ENCODE peak calls at places on chromosomes 4 and X, in six cellular contexts. M, C, D, W, A and V are unnamed samples.

GRCh38 chrX:129679856-129680255 is 25.1 kb upstream of the APLN start:
- DNase-seq in M (peak), C (no peak), D (no peak), W (no peak), A (no peak), V (no peak)

GRCh38 chr4:188341428-188341827 is 202.2 kb downstream of the TRIML1 start:
- DNase-seq in M (no peak), C (no peak), D (no peak), W (no peak), A (no peak), V (no peak)

GRCh38 chrX:65706041-65706828 is 38.8 kb downstream of the MSN start:
- DNase-seq in M (peak), C (peak), D (peak), W (peak), A (peak), V (peak)

GRCh38 chr4:112704991-112705845 is 68.3 kb downstream of the LARP7 start:
- DNase-seq in M (peak), C (peak), D (peak), W (peak), A (no peak), V (peak)

GRCh38 chrX:40471965-40472648 is 108.7 kb upstream of the ATP6AP2 start:
- DNase-seq in M (peak), C (peak), D (peak), W (peak), A (no peak), V (peak)

GRCh38 chr4:122665148-122665547 is 44.3 kb upstream of the IL21 start:
- DNase-seq in M (no peak), C (peak), D (no peak), W (peak), A (no peak), V (no peak)

GRCh38 chr4:18439306-18439705 is 417.8 kb upstream of the LCORL start:
- DNase-seq in M (no peak), C (no peak), D (no peak), W (no peak), A (no peak), V (no peak)

GRCh38 chr4:23455482-23455881 is 434.4 kb downstream of the PPARGC1A start:
- DNase-seq in M (no peak), C (no peak), D (no peak), W (peak), A (no peak), V (no peak)

GRCh38 chrX:103211012-103211715 is 3.7 kb upstream of the BEX4 start:
- DNase-seq in M (peak), C (peak), D (peak), W (peak), A (peak), V (peak)

GRCh38 chr4:115596265-115597001 is 483.0 kb upstream of the NDST4 start:
- DNase-seq in M (no peak), C (no peak), D (no peak), W (no peak), A (no peak), V (no peak)

GRCh38 chr4:93658443-93658842 is 170.1 kb upstream of the ATOH1 start:
- DNase-seq in M (peak), C (no peak), D (peak), W (peak), A (no peak), V (no peak)

GRCh38 chr4:59612235-59612634 is 1587.9 kb upstream of the ADGRL3 start:
- DNase-seq in M (peak), C (peak), D (peak), W (peak), A (no peak), V (no peak)

GRCh38 chrX:7154040-7154597 is 6.2 kb upstream of the PUDP start:
- DNase-seq in M (no peak), C (no peak), D (no peak), W (no peak), A (no peak), V (no peak)

GRCh38 chr4:176150283-176150682 is 45.1 kb downstream of the SPATA4 start:
- DNase-seq in M (peak), C (peak), D (peak), W (peak), A (no peak), V (no peak)